ENCODE peak calls at places on chromosomes 2 and 18, in six cellular contexts. W is A673, Q is AG04450, G is breast epithelium, D is thoracic aorta, S is tibial artery. E is an unnamed sample.

GRCh38 chr2:83665894-83666293 is 793.2 kb downstream of the SUCLG1 start:
- DNase-seq in W (no peak), Q (no peak), G (no peak), D (no peak), S (no peak), E (no peak)

GRCh38 chr2:127423476-127423840 is 5.2 kb downstream of the PROC start:
- DNase-seq in W (no peak), Q (no peak), G (peak; percentile 15), D (no peak), S (no peak), E (peak; percentile 60)

GRCh38 chr2:201891676-201892075 is 85.3 kb downstream of the CDK15 start:
- DNase-seq in W (no peak), Q (no peak), G (no peak), D (no peak), S (no peak), E (peak; percentile 48)

GRCh38 chr2:33665039-33665438 is 65.9 kb upstream of the FAM98A start:
- DNase-seq in W (no peak), Q (no peak), G (no peak), D (no peak), S (no peak), E (no peak)

GRCh38 chr2:240594511-240595380 is 8.2 kb downstream of the CAPN10 start:
- DNase-seq in W (no peak), Q (no peak), G (no peak), D (no peak), S (no peak), E (no peak)

GRCh38 chr2:11543337-11544216 is 9.7 kb downstream of the GREB1 start:
- DNase-seq in W (no peak), Q (no peak), G (no peak), D (no peak), S (no peak), E (no peak)

GRCh38 chr2:163157411-163157810 is 318.8 kb upstream of the KCNH7 start:
- DNase-seq in W (no peak), Q (peak; percentile 11), G (no peak), D (no peak), S (no peak), E (no peak)

GRCh38 chr2:145488571-145488970 is 968.7 kb upstream of the ZEB2 start:
- DNase-seq in W (peak; percentile 55), Q (no peak), G (no peak), D (no peak), S (no peak), E (no peak)

GRCh38 chr2:70829916-70830315 is 5.7 kb downstream of the CD207 start:
- DNase-seq in W (no peak), Q (no peak), G (no peak), D (no peak), S (no peak), E (no peak)

GRCh38 chr18:34495434-34495833 is 214.7 kb upstream of the DTNA start:
- DNase-seq in W (no peak), Q (no peak), G (no peak), D (no peak), S (no peak), E (no peak)

GRCh38 chr2:221245045-221245444 is 327.1 kb downstream of the EPHA4 start:
- DNase-seq in W (no peak), Q (no peak), G (no peak), D (no peak), S (no peak), E (no peak)

GRCh38 chr2:143463717-143464116 is 334.5 kb downstream of the ARHGAP15 start:
- DNase-seq in W (no peak), Q (no peak), G (no peak), D (no peak), S (no peak), E (no peak)

GRCh38 chr18:32612651-32613050 is 142.0 kb upstream of the GAREM1 start:
- DNase-seq in W (no peak), Q (no peak), G (no peak), D (no peak), S (no peak), E (no peak)

GRCh38 chr2:25437881-25438662 is 96.3 kb upstream of the DNMT3A start:
- DNase-seq in W (no peak), Q (no peak), G (no peak), D (no peak), S (no peak), E (no peak)

GRCh38 chr18:26978812-26979341 is 113.4 kb upstream of the AQP4 start:
- DNase-seq in W (no peak), Q (no peak), G (no peak), D (no peak), S (no peak), E (no peak)

GRCh38 chr2:121338281-121338680 is 53.3 kb upstream of the TFCP2L1 start:
- DNase-seq in W (no peak), Q (no peak), G (no peak), D (no peak), S (no peak), E (no peak)

GRCh38 chr18:62957885-62958472 is 242.6 kb downstream of the PHLPP1 start:
- DNase-seq in W (peak; percentile 54), Q (no peak), G (no peak), D (no peak), S (peak; percentile 43), E (peak; percentile 34)

GRCh38 chr2:101145406-101145805 is 5.8 kb downstream of the TBC1D8 start:
- DNase-seq in W (no peak), Q (no peak), G (no peak), D (no peak), S (no peak), E (no peak)

GRCh38 chr2:216590780-216591179 is 42.4 kb upstream of the IGFBP2 start:
- DNase-seq in W (no peak), Q (no peak), G (peak; percentile 36), D (no peak), S (no peak), E (no peak)

GRCh38 chr2:231413456-231413855 is 17.9 kb downstream of the B3GNT7 start:
- DNase-seq in W (no peak), Q (no peak), G (no peak), D (no peak), S (no peak), E (no peak)

GRCh38 chr2:3022841-3023372 is 354.7 kb downstream of the EIPR1 start:
- DNase-seq in W (no peak), Q (no peak), G (no peak), D (no peak), S (no peak), E (no peak)

GRCh38 chr2:66275984-66276383 is 158.9 kb upstream of the MEIS1 start:
- DNase-seq in W (peak; percentile 15), Q (no peak), G (no peak), D (no peak), S (no peak), E (no peak)

GRCh38 chr2:74364533-74365505 is 15.3 kb downstream of the DCTN1 start:
- DNase-seq in W (no peak), Q (no peak), G (no peak), D (no peak), S (no peak), E (no peak)

GRCh38 chr2:114128725-114129124 is 238.8 kb downstream of the ACTR3 start:
- DNase-seq in W (no peak), Q (no peak), G (no peak), D (no peak), S (no peak), E (no peak)

GRCh38 chr2:170846318-170846717 is 29.6 kb downstream of the GAD1 start:
- DNase-seq in W (no peak), Q (no peak), G (no peak), D (no peak), S (no peak), E (no peak)

GRCh38 chr18:5415035-5415434 is 119.5 kb upstream of the ZBTB14 start:
- DNase-seq in W (no peak), Q (no peak), G (no peak), D (no peak), S (no peak), E (no peak)
- H3K27ac ChIP-seq in W (no peak overlapping the region), Q (no peak overlapping the region), G (no peak overlapping the region), D (no peak overlapping the region), S (no peak overlapping the region), E (no peak overlapping the region)

DNA sequence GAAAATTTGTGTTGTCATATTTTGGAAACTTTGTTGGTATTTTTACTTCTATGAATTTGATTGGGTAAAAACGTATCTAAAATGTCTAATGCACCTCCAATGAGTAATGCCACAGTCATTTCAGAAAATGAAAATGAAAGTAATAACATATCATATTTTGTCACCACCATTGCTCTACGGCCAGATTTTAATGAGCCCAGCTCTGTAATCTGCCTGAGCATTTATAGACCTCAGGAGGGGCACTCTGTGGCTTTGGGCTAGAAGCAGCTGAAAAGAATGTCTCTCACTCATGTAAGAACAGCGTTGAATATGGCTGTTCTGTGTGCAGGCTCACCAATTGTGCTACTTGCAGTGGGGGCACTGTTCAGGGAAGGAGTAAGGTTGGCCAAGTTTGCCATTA is 32.7 kb upstream of the ABCA12 start:
- DNase-seq in W (peak; percentile 23), Q (no peak), G (no peak), D (no peak), S (no peak), E (no peak)
- H3K4me3 ChIP-seq in W (no peak overlapping the region), Q (peak overlapping the region; percentile 42), G (peak overlapping the region; percentile 7), D (peak overlapping the region; percentile 62), S (peak overlapping the region; percentile 26), E (peak overlapping the region; percentile 31)

GRCh38 chr2:28471214-28471613 is 24.6 kb upstream of the PLB1 start:
- DNase-seq in W (no peak), Q (no peak), G (no peak), D (no peak), S (no peak), E (no peak)

GRCh38 chr2:28469304-28469703 is 26.6 kb upstream of the PLB1 start:
- DNase-seq in W (peak; percentile 75), Q (no peak), G (no peak), D (no peak), S (no peak), E (no peak)

GRCh38 chr2:28471701-28472236 is 24.1 kb upstream of the PLB1 start:
- DNase-seq in W (no peak), Q (no peak), G (no peak), D (no peak), S (no peak), E (no peak)

GRCh38 chr2:28469947-28470585 is 25.8 kb upstream of the PLB1 start:
- DNase-seq in W (no peak), Q (no peak), G (no peak), D (no peak), S (no peak), E (no peak)

GRCh38 chr2:28470759-28471158 is 25.1 kb upstream of the PLB1 start:
- DNase-seq in W (no peak), Q (no peak), G (no peak), D (no peak), S (no peak), E (no peak)
- H3K27ac ChIP-seq in W (no peak overlapping the region), Q (no peak overlapping the region), G (no peak overlapping the region), D (no peak overlapping the region), S (no peak overlapping the region), E (no peak overlapping the region)

DNA sequence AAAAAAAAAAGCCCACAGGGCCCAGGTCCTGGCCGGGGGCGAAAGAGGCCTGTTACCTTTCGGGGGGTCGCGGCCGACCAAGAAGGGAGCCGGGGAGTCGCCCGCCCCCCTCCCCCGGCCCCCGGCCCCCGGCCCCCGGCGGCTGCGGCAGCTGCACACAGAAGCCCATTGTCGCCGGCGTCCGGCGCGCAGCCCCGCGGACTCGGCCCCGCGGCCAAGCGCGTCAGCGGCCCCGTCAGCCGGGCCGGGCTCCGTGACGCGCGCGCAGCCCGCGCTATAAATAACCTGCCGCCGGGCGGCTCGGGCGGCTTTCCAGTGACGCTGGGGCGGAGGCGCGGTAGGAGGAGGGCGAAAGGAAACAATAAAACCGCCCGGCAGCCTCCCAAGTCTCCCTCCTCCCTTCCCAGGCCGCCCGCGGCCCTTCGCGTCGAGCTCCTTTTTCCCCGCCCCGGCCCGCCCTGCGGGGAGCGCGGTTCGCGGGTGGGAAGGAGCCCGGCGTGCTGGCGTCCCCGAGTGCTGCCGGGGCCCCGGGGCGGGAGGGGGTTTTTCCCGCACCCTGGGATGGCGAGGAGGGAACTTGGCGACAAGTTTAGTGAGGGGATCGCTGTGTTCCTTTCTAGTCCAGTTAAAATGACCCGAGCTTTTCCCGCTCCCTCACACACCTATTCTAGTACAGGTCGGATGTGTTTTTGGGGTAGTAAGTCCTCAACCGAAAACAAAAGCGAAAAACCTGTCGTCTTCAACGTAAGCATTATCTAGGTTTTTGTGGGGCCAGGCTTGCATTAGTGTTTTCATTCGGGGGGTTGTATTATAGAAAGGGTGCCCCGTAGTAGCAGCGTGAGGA is 10.0 kb upstream of the NR4A2 start:
- DNase-seq in W (peak; percentile 94), Q (peak; percentile 84), G (peak; percentile 92), D (peak; percentile 80), S (peak; percentile 93), E (peak; percentile 62)
- H3K4me3 ChIP-seq in W (peak overlapping the region; percentile 88), Q (peak overlapping the region; percentile 82), G (peak overlapping the region; percentile 96), D (peak overlapping the region; percentile 100), S (peak overlapping the region; percentile 92), E (peak overlapping the region; percentile 74)

E was measured in PC-9.